ENCODE peak calls at places on chromosomes 4 and X, in four cellular contexts. L is activated T-helper 9 cell treated with anti-CD3 and anti-CD28 coated beads, Interleukin-2, amount 50 U/mL, for 16 hours; A is effector memory CD4-positive, alpha-beta T cell; O is NCI-H2081. P is an unnamed sample.

GRCh38 chr4:128862608-128863313 is 53.3 kb downstream of the JADE1 start:
- DNase-seq in O (no peak), A (peak), L (peak), P (peak)

GRCh38 chr4:105350859-105351494 is 122.9 kb downstream of the PPA2 start:
- DNase-seq in A (no peak), L (no peak), O (no peak), P (no peak)

GRCh38 chr4:158870282-158871049 is 101.6 kb downstream of the FNIP2 start:
- DNase-seq in O (peak), L (no peak), A (no peak), P (no peak)

GRCh38 chr4:20252656-20253271 is 1.1 kb downstream of the SLIT2 start:
- DNase-seq in L (no peak), O (peak), A (no peak), P (no peak)

GRCh38 chr4:73776363-73776762 is 36.0 kb downstream of the CXCL8 start:
- DNase-seq in O (peak), L (no peak), A (no peak), P (no peak)

GRCh38 chrX:54452920-54453319 is 12.7 kb downstream of the TSR2 start:
- DNase-seq in O (no peak), L (no peak), A (no peak), P (no peak)

GRCh38 chrX:19958530-19959486 is 32.1 kb downstream of the BCLAF3 start:
- DNase-seq in O (no peak), L (no peak), A (no peak), P (no peak)

GRCh38 chr4:127244515-127244914 is 388.2 kb upstream of the INTU start:
- DNase-seq in O (no peak), A (no peak), L (no peak), P (no peak)

GRCh38 chr4:80192937-80193336 is 4.4 kb upstream of the PRDM8 start:
- DNase-seq in L (no peak), O (no peak), A (no peak), P (no peak)

GRCh38 chrX:6095469-6095868 is 133.2 kb downstream of the NLGN4X start:
- DNase-seq in O (no peak), L (no peak), A (no peak), P (no peak)

GRCh38 chrX:34903316-34903715 is 39.3 kb upstream of the FAM47B start:
- DNase-seq in A (no peak), O (no peak), L (no peak), P (no peak)

GRCh38 chr4:152073738-152074137 is 312.9 kb upstream of the GATB start:
- DNase-seq in L (no peak), A (no peak), O (no peak), P (no peak)

GRCh38 chrX:53319614-53320542 is 38.5 kb upstream of the IQSEC2 start:
- DNase-seq in O (no peak), L (no peak), A (no peak), P (no peak)

GRCh38 chr4:168528131-168528949 is 31.5 kb downstream of the PALLD start:
- DNase-seq in A (no peak), L (no peak), O (no peak), P (no peak)

GRCh38 chr4:52868138-52868537 is 6.0 kb downstream of the RASL11B start:
- DNase-seq in A (no peak), L (no peak), O (no peak), P (no peak)

GRCh38 chr4:108702960-108703359 is 52.6 kb downstream of the OSTC start:
- DNase-seq in L (no peak), O (no peak), A (no peak), P (no peak)

GRCh38 chrX:41922694-41923171 is 621 bp downstream of the CASK start:
- DNase-seq in O (peak), L (peak), A (no peak), P (no peak)

GRCh38 chr4:171813195-171813955 is at the start of gene GALNTL6:
- DNase-seq in O (peak), A (no peak), L (no peak), P (no peak)